ENCODE peak calls at places on chromosome 1, in five cellular contexts. One of them, this sample, is unnamed.

GRCh38 chr1:190478193-190479007 is 736 bp upstream of the BRINP3 start:
- DNase-seq in H54: no peak
- DNase-seq in stomach: no peak
- DNase-seq in AG10803: no peak
- DNase-seq in bronchial epithelial cell: peak
- DNase-seq in this sample: peak

GRCh38 chr1:230049731-230050130 is 17.3 kb upstream of the GALNT2 start:
- DNase-seq in stomach: no peak
- DNase-seq in H54: no peak
- DNase-seq in AG10803: no peak
- DNase-seq in bronchial epithelial cell: no peak
- DNase-seq in this sample: no peak

GRCh38 chr1:110829955-110830553 is 42.9 kb upstream of the CD53 start:
- DNase-seq in H54: no peak
- DNase-seq in bronchial epithelial cell: peak
- DNase-seq in AG10803: peak
- DNase-seq in stomach: no peak
- DNase-seq in this sample: peak

GRCh38 chr1:160078392-160079195 is 2.7 kb upstream of the KCNJ9 start:
- DNase-seq in H54: peak
- DNase-seq in bronchial epithelial cell: peak
- DNase-seq in AG10803: no peak
- DNase-seq in stomach: peak
- DNase-seq in this sample: peak

GRCh38 chr1:12505639-12506311 is 112.2 kb downstream of the DHRS3 start:
- DNase-seq in bronchial epithelial cell: no peak
- DNase-seq in H54: no peak
- DNase-seq in AG10803: no peak
- DNase-seq in stomach: no peak
- DNase-seq in this sample: no peak

GRCh38 chr1:159936284-159936904 is 9.0 kb downstream of the IGSF9 start:
- DNase-seq in AG10803: peak
- DNase-seq in stomach: peak
- DNase-seq in H54: peak
- DNase-seq in bronchial epithelial cell: no peak
- DNase-seq in this sample: peak

GRCh38 chr1:201750934-201751333 is 78.0 kb upstream of the IPO9 start:
- DNase-seq in H54: no peak
- DNase-seq in stomach: no peak
- DNase-seq in bronchial epithelial cell: peak
- DNase-seq in AG10803: peak
- DNase-seq in this sample: no peak

GRCh38 chr1:214455971-214456867 is 95.2 kb downstream of the PTPN14 start:
- DNase-seq in AG10803: no peak
- DNase-seq in stomach: no peak
- DNase-seq in bronchial epithelial cell: peak
- DNase-seq in H54: no peak
- DNase-seq in this sample: no peak

GRCh38 chr1:78839704-78840277 is 166.7 kb downstream of the ADGRL4 start:
- DNase-seq in bronchial epithelial cell: peak
- DNase-seq in AG10803: peak
- DNase-seq in stomach: peak
- DNase-seq in H54: no peak
- DNase-seq in this sample: peak

GRCh38 chr1:41483960-41484844 is at the start of gene EDN2:
- DNase-seq in stomach: peak
- DNase-seq in bronchial epithelial cell: peak
- DNase-seq in AG10803: no peak
- DNase-seq in H54: no peak
- DNase-seq in this sample: no peak

GRCh38 chr1:24993871-24994270 is 63.8 kb upstream of the RUNX3 start:
- DNase-seq in bronchial epithelial cell: no peak
- DNase-seq in stomach: no peak
- DNase-seq in AG10803: no peak
- DNase-seq in H54: no peak
- DNase-seq in this sample: no peak

GRCh38 chr1:19405195-19405760 is 80.1 kb downstream of the CAPZB start:
- DNase-seq in AG10803: no peak
- DNase-seq in H54: no peak
- DNase-seq in bronchial epithelial cell: no peak
- DNase-seq in stomach: no peak
- DNase-seq in this sample: no peak

GRCh38 chr1:12078938-12079861 is 16.1 kb downstream of the TNFRSF8 start:
- DNase-seq in stomach: no peak
- DNase-seq in bronchial epithelial cell: peak
- DNase-seq in H54: peak
- DNase-seq in AG10803: peak
- DNase-seq in this sample: peak

GRCh38 chr1:232174306-232174705 is 455.6 kb downstream of the SIPA1L2 start:
- DNase-seq in bronchial epithelial cell: peak
- DNase-seq in stomach: no peak
- DNase-seq in AG10803: no peak
- DNase-seq in H54: no peak
- DNase-seq in this sample: no peak

GRCh38 chr1:23578311-23578996 is 19.2 kb upstream of the ID3 start:
- DNase-seq in AG10803: no peak
- DNase-seq in H54: no peak
- DNase-seq in bronchial epithelial cell: no peak
- DNase-seq in stomach: no peak
- DNase-seq in this sample: no peak